ENCODE peak calls at places on chromosomes 4 and X, in six cellular contexts. X is A549, F is HepG2, G is K562, B is upper lobe of left lung, U is GM12878. I is an unnamed sample.

GRCh38 chr4:31125061-31125460 is 404.9 kb downstream of the PCDH7 start:
- ATAC-seq in F (no peak), X (no peak), G (no peak), U (no peak), B (no peak), I (no peak)

GRCh38 chr4:76341063-76341462 is 34.5 kb downstream of the STBD1 start:
- ATAC-seq in G (peak), X (no peak), U (no peak), F (no peak), B (no peak), I (peak)

GRCh38 chrX:137926090-137926489 is 360.2 kb downstream of the ZIC3 start:
- ATAC-seq in F (no peak), U (peak), B (no peak), G (no peak), X (no peak), I (no peak)

GRCh38 chrX:84188320-84188834 is 378 bp upstream of the RPS6KA6 start:
- ATAC-seq in G (no peak), B (peak), F (no peak), X (peak), U (no peak), I (peak)

GRCh38 chr4:102612195-102612594 is 111.0 kb downstream of the NFKB1 start:
- ATAC-seq in B (no peak), U (no peak), G (no peak), F (no peak), X (no peak), I (no peak)

GRCh38 chr4:168587326-168588125 is 90.7 kb downstream of the PALLD start:
- ATAC-seq in U (no peak), G (no peak), X (peak), F (no peak), B (peak), I (peak)

GRCh38 chr4:42302348-42302747 is 94.9 kb upstream of the SHISA3 start:
- ATAC-seq in U (peak), X (no peak), B (no peak), F (peak), G (peak), I (no peak)

GRCh38 chr4:87093443-87094123 is 126.8 kb downstream of the KLHL8 start:
- ATAC-seq in G (peak), U (peak), F (peak), B (peak), X (peak), I (no peak)

GRCh38 chr4:145785391-145786008 is 105.6 kb downstream of the C4orf51 start:
- ATAC-seq in B (no peak), F (peak), U (no peak), G (no peak), X (no peak), I (no peak)

GRCh38 chr4:118760092-118760491 is 74.9 kb downstream of the METTL14 start:
- ATAC-seq in G (no peak), F (no peak), X (no peak), B (no peak), U (peak), I (no peak)

GRCh38 chr4:118757761-118758213 is 72.6 kb downstream of the METTL14 start:
- ATAC-seq in F (peak), X (no peak), B (no peak), G (no peak), U (no peak), I (peak)

GRCh38 chr4:118758293-118758692 is 73.1 kb downstream of the METTL14 start:
- ATAC-seq in G (no peak), F (no peak), B (no peak), X (no peak), U (no peak), I (peak)

GRCh38 chr4:118760493-118760892 is 75.3 kb downstream of the METTL14 start:
- ATAC-seq in U (peak), G (no peak), B (no peak), X (no peak), F (no peak), I (no peak)

GRCh38 chr4:118759481-118759880 is 74.3 kb downstream of the METTL14 start:
- ATAC-seq in U (no peak), X (no peak), F (no peak), B (no peak), G (no peak), I (no peak)
- TF ChIP-seq EP300 in U (no peak), X (no peak), F (no peak), B (no peak), G (no peak), I (no peak)

GRCh38 chrX:30215357-30215843 is at the start of gene MAGEB2:
- ATAC-seq in U (no peak), G (peak), F (peak), X (no peak), B (no peak), I (no peak)

GRCh38 chrX:30219372-30219771 is 4.0 kb downstream of the MAGEB2 start:
- ATAC-seq in B (no peak), G (no peak), X (no peak), F (no peak), U (no peak), I (no peak)

GRCh38 chrX:30212172-30212571 is 3.2 kb upstream of the MAGEB2 start:
- ATAC-seq in G (no peak), F (peak), B (no peak), U (no peak), X (no peak), I (no peak)

GRCh38 chrX:30220646-30221045 is 5.3 kb downstream of the MAGEB2 start:
- ATAC-seq in B (no peak), F (no peak), U (no peak), X (no peak), G (no peak), I (no peak)

GRCh38 chrX:30217465-30217864 is 2.1 kb downstream of the MAGEB2 start:
- ATAC-seq in B (no peak), F (no peak), U (no peak), X (no peak), G (peak), I (no peak)
- H3K4me3 ChIP-seq in B (no peak), F (no peak), U (no peak), X (no peak), G (no peak), I (no peak)

GRCh38 chr4:83284161-83285021 is at the start of gene COQ2:
- ATAC-seq in F (peak), U (peak), G (peak), B (peak), X (peak), I (peak)
- TF ChIP-seq EP300 in F (no peak), U (no peak), G (no peak), B (no peak), X (no peak), I (no peak)

DNA sequence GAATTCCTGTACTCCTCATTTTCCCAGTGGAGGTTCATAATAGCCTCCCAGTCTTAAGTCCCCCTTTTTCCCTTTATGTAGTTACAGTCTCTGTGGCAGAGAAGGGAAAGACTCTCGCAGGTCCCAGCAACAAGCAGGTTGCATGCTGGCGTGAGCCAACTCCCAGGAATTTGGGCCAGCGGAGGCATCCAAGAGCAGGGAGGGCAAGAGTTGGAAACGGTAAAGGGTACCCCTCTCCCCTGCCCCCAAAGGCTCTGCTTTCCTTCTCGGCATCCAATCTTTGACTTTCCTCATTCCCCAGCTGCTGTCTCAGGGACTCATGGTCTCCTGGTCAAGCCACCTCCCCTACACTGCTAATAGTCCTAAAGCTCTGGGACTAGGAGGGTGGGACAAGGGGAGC is 15.4 kb upstream of the HSFX2 start:
- ATAC-seq in U (no peak), F (no peak), B (no peak), G (no peak), X (no peak), I (no peak)
- H3K4me3 ChIP-seq in U (no peak), F (no peak), B (no peak), G (no peak), X (no peak), I (no peak)

GRCh38 chr4:136581119-136581518 is 951.2 kb downstream of the PCDH18 start:
- ATAC-seq in F (no peak), G (no peak), U (peak), X (no peak), B (no peak), I (no peak)

DNA sequence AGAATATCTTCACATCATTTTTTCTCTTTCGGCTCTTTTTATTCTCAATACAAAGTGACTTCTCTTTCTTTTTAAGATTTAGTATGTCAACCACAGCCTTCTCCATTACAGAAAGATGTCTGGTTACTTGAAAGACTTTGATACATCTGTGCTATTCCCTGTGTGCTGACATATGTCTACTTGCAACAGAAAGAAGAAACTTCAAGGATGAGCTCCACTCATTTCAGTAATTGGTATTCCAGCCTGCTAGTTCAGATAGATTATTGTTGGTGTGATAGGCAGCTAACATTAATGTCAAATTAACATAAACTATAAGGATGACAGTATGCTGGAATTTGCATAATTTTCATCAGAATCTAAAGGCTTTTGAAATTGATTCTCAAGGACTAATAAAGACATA is 948.7 kb downstream of the PCDH18 start:
- ATAC-seq in U (no peak), F (no peak), X (no peak), B (no peak), G (no peak), I (no peak)
- TF ChIP-seq EP300 in U (no peak), F (no peak), X (no peak), B (no peak), G (no peak), I (no peak)

GRCh38 chr4:142815834-142816233 is 30.3 kb downstream of the INPP4B start:
- ATAC-seq in X (no peak), B (no peak), G (no peak), U (peak), F (no peak), I (peak)

GRCh38 chr4:142818476-142818875 is 27.6 kb downstream of the INPP4B start:
- ATAC-seq in F (no peak), X (no peak), B (no peak), G (no peak), U (no peak), I (no peak)

GRCh38 chr4:142817442-142817841 is 28.7 kb downstream of the INPP4B start:
- ATAC-seq in U (no peak), B (no peak), X (no peak), F (no peak), G (no peak), I (peak)

GRCh38 chr4:142813388-142813787 is 32.7 kb downstream of the INPP4B start:
- ATAC-seq in X (no peak), U (no peak), B (no peak), G (no peak), F (no peak), I (no peak)

DNA sequence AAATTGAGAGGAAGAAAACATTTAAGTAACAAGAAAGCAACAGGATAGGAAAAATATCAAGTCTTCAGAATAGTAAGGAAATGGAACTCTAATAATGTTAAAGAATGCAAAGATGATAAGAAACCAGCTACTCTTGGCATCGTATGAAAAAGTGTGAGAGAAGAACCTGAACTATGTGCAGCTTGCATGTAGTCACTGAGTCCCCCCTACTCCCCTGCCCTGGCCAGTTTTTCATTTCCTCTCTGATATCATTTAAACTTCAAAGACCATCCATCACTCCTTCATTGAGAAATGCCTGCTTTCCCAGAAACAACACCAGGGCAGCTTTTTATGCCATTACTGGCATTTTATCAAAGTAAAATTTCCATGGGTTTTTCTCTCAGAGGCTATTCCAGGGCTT is 28.1 kb downstream of the INPP4B start:
- ATAC-seq in G (no peak), U (no peak), B (no peak), F (no peak), X (no peak), I (no peak)
- H3K4me3 ChIP-seq in G (no peak), U (no peak), B (no peak), F (no peak), X (no peak), I (no peak)

DNA sequence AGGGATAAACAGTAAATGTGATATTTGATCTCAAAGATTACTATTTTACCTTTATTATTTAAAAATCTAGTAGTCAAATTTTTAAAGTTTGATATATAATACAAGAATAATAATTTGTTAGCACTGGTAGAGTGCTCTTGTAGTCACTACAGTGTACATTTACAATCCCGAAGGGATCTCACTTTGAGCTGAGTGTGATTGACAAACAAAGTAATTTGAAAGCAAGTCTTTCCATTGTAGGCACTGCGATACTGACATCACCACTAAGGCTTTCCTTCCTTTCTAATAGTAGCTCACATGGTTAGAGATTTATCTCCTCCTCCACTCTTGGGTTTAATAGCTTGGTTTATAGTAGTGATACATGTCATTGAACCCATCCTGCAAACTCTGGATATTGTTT is 280.6 kb downstream of the PARM1 start:
- ATAC-seq in X (no peak), F (no peak), B (no peak), U (no peak), G (no peak), I (no peak)
- TF ChIP-seq EP300 in X (no peak), F (no peak), B (no peak), U (no peak), G (no peak), I (no peak)

GRCh38 chr4:2812600-2812932 is 19.7 kb downstream of the SH3BP2 start:
- ATAC-seq in F (no peak), G (no peak), U (peak), X (no peak), B (no peak), I (peak)
- H3K4me3 ChIP-seq in F (no peak), G (no peak), U (peak), X (no peak), B (peak), I (peak)

I was measured in gastroesophageal sphincter.